ENCODE peak calls at places on chromosomes 4 and X, in nine cellular contexts. One of them, this sample, is unnamed.
A peak's percentile ranks its signal among the peaks of the same experiment; 100 is the strongest.

GRCh38 chr4:16461362-16461761 is 235.1 kb upstream of the TAPT1 start:
- DNase-seq in AG09309: no peak
- DNase-seq in mucosa of descending colon: no peak
- DNase-seq in CD8-positive, alpha-beta T cell: no peak
- DNase-seq in astrocyte: peak; percentile 37
- DNase-seq in A549: no peak
- DNase-seq in cardiac muscle cell: no peak
- DNase-seq in left ventricle myocardium inferior: no peak
- DNase-seq in fibroblast of mammary gland: peak; percentile 10
- DNase-seq in this sample: peak; percentile 67

GRCh38 chr4:22514001-22514400 is 1.9 kb downstream of the ADGRA3 start:
- DNase-seq in CD8-positive, alpha-beta T cell: no peak
- DNase-seq in fibroblast of mammary gland: peak; percentile 83
- DNase-seq in astrocyte: peak; percentile 86
- DNase-seq in cardiac muscle cell: no peak
- DNase-seq in A549: peak; percentile 5
- DNase-seq in left ventricle myocardium inferior: no peak
- DNase-seq in AG09309: no peak
- DNase-seq in mucosa of descending colon: no peak
- DNase-seq in this sample: peak; percentile 19

GRCh38 chrX:68204639-68205038 is 228.7 kb downstream of the OPHN1 start:
- DNase-seq in mucosa of descending colon: no peak
- DNase-seq in A549: no peak
- DNase-seq in astrocyte: no peak
- DNase-seq in fibroblast of mammary gland: no peak
- DNase-seq in AG09309: no peak
- DNase-seq in left ventricle myocardium inferior: no peak
- DNase-seq in cardiac muscle cell: no peak
- DNase-seq in CD8-positive, alpha-beta T cell: no peak
- DNase-seq in this sample: no peak

GRCh38 chr4:18209448-18209847 is 187.9 kb upstream of the LCORL start:
- DNase-seq in mucosa of descending colon: no peak
- DNase-seq in cardiac muscle cell: no peak
- DNase-seq in A549: no peak
- DNase-seq in fibroblast of mammary gland: no peak
- DNase-seq in AG09309: no peak
- DNase-seq in CD8-positive, alpha-beta T cell: no peak
- DNase-seq in astrocyte: no peak
- DNase-seq in left ventricle myocardium inferior: no peak
- DNase-seq in this sample: no peak

GRCh38 chr4:148118179-148118578 is 324.0 kb downstream of the NR3C2 start:
- DNase-seq in AG09309: no peak
- DNase-seq in CD8-positive, alpha-beta T cell: no peak
- DNase-seq in astrocyte: no peak
- DNase-seq in left ventricle myocardium inferior: no peak
- DNase-seq in cardiac muscle cell: no peak
- DNase-seq in fibroblast of mammary gland: no peak
- DNase-seq in A549: no peak
- DNase-seq in mucosa of descending colon: no peak
- DNase-seq in this sample: no peak

GRCh38 chr4:151287409-151287808 is 10.4 kb downstream of the PRSS48 start:
- DNase-seq in fibroblast of mammary gland: no peak
- DNase-seq in CD8-positive, alpha-beta T cell: no peak
- DNase-seq in AG09309: no peak
- DNase-seq in cardiac muscle cell: no peak
- DNase-seq in A549: no peak
- DNase-seq in astrocyte: no peak
- DNase-seq in left ventricle myocardium inferior: no peak
- DNase-seq in mucosa of descending colon: no peak
- DNase-seq in this sample: no peak

GRCh38 chrX:109889289-109890006 is 113.5 kb upstream of the TMEM164 start:
- DNase-seq in AG09309: no peak
- DNase-seq in left ventricle myocardium inferior: no peak
- DNase-seq in cardiac muscle cell: peak; percentile 56
- DNase-seq in fibroblast of mammary gland: peak; percentile 42
- DNase-seq in astrocyte: no peak
- DNase-seq in CD8-positive, alpha-beta T cell: no peak
- DNase-seq in mucosa of descending colon: no peak
- DNase-seq in A549: no peak
- DNase-seq in this sample: peak; percentile 19

GRCh38 chr4:79578613-79579012 is 170.6 kb upstream of the GK2 start:
- DNase-seq in AG09309: no peak
- DNase-seq in fibroblast of mammary gland: no peak
- DNase-seq in A549: no peak
- DNase-seq in left ventricle myocardium inferior: no peak
- DNase-seq in mucosa of descending colon: no peak
- DNase-seq in cardiac muscle cell: no peak
- DNase-seq in CD8-positive, alpha-beta T cell: no peak
- DNase-seq in astrocyte: no peak
- DNase-seq in this sample: no peak

GRCh38 chr4:61320154-61320553 is 120.0 kb downstream of the ADGRL3 start:
- DNase-seq in mucosa of descending colon: no peak
- DNase-seq in astrocyte: peak; percentile 32
- DNase-seq in cardiac muscle cell: no peak
- DNase-seq in AG09309: no peak
- DNase-seq in CD8-positive, alpha-beta T cell: no peak
- DNase-seq in A549: no peak
- DNase-seq in fibroblast of mammary gland: no peak
- DNase-seq in left ventricle myocardium inferior: no peak
- DNase-seq in this sample: peak; percentile 43

GRCh38 chr4:7635435-7635834 is 200.7 kb upstream of the PSAPL1 start:
- DNase-seq in cardiac muscle cell: no peak
- DNase-seq in mucosa of descending colon: no peak
- DNase-seq in left ventricle myocardium inferior: no peak
- DNase-seq in fibroblast of mammary gland: no peak
- DNase-seq in CD8-positive, alpha-beta T cell: no peak
- DNase-seq in A549: no peak
- DNase-seq in astrocyte: no peak
- DNase-seq in AG09309: no peak
- DNase-seq in this sample: no peak

GRCh38 chrX:47573334-47574095 is 8.7 kb upstream of the TIMP1 start:
- DNase-seq in A549: no peak
- DNase-seq in astrocyte: peak; percentile 58
- DNase-seq in AG09309: no peak
- DNase-seq in mucosa of descending colon: peak; percentile 63
- DNase-seq in cardiac muscle cell: peak; percentile 75
- DNase-seq in CD8-positive, alpha-beta T cell: no peak
- DNase-seq in left ventricle myocardium inferior: peak; percentile 52
- DNase-seq in fibroblast of mammary gland: peak; percentile 79
- DNase-seq in this sample: peak; percentile 62

GRCh38 chr4:574346-575161 is 1.5 kb downstream of the TMEM271 start:
- DNase-seq in CD8-positive, alpha-beta T cell: no peak
- DNase-seq in mucosa of descending colon: no peak
- DNase-seq in astrocyte: no peak
- DNase-seq in cardiac muscle cell: no peak
- DNase-seq in fibroblast of mammary gland: no peak
- DNase-seq in AG09309: no peak
- DNase-seq in left ventricle myocardium inferior: no peak
- DNase-seq in A549: no peak
- DNase-seq in this sample: no peak
- H3K4me3 ChIP-seq in CD8-positive, alpha-beta T cell: no peak overlapping the region
- H3K4me3 ChIP-seq in mucosa of descending colon: no peak overlapping the region
- H3K4me3 ChIP-seq in astrocyte: no peak overlapping the region
- H3K4me3 ChIP-seq in cardiac muscle cell: no peak overlapping the region
- H3K4me3 ChIP-seq in fibroblast of mammary gland: no peak overlapping the region
- H3K4me3 ChIP-seq in AG09309: no peak overlapping the region
- H3K4me3 ChIP-seq in left ventricle myocardium inferior: no peak overlapping the region
- H3K4me3 ChIP-seq in A549: no peak overlapping the region
- H3K4me3 ChIP-seq in this sample: no peak overlapping the region

DNA sequence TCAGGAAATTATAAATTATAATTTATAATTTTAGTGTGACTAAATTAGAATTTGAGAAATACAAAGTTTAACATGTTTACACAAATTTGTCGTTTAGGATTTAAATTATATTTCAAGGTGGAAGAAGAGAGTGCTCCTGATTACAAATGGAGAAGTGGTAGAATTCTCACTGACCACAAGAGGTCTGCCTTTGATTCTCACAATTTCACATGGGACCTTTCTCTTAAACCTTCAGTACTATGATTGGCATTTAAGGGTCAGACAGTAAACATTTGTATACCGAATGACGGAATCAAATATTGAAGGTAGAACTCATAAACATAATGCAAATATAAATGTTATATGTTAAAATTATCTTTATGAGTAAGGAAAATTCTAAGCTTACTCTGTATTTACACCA is 171.7 kb downstream of the SLIT2 start:
- DNase-seq in A549: no peak
- DNase-seq in cardiac muscle cell: no peak
- DNase-seq in astrocyte: no peak
- DNase-seq in AG09309: no peak
- DNase-seq in CD8-positive, alpha-beta T cell: no peak
- DNase-seq in mucosa of descending colon: no peak
- DNase-seq in fibroblast of mammary gland: no peak
- DNase-seq in left ventricle myocardium inferior: no peak
- DNase-seq in this sample: no peak
- TF ChIP-seq CTCF in A549: no peak
- TF ChIP-seq CTCF in cardiac muscle cell: no peak
- TF ChIP-seq CTCF in astrocyte: no peak
- TF ChIP-seq CTCF in AG09309: no peak
- TF ChIP-seq CTCF in CD8-positive, alpha-beta T cell: no peak
- TF ChIP-seq CTCF in mucosa of descending colon: no peak
- TF ChIP-seq CTCF in fibroblast of mammary gland: no peak
- TF ChIP-seq CTCF in left ventricle myocardium inferior: no peak
- TF ChIP-seq CTCF in this sample: no peak

GRCh38 chr4:648579-649292 is 23.4 kb downstream of the PDE6B start:
- DNase-seq in mucosa of descending colon: peak; percentile 41
- DNase-seq in A549: no peak
- DNase-seq in astrocyte: no peak
- DNase-seq in CD8-positive, alpha-beta T cell: no peak
- DNase-seq in cardiac muscle cell: peak; percentile 70
- DNase-seq in fibroblast of mammary gland: no peak
- DNase-seq in left ventricle myocardium inferior: no peak
- DNase-seq in AG09309: no peak
- DNase-seq in this sample: no peak
- H3K4me3 ChIP-seq in mucosa of descending colon: no peak overlapping the region
- H3K4me3 ChIP-seq in A549: no peak overlapping the region
- H3K4me3 ChIP-seq in astrocyte: no peak overlapping the region
- H3K4me3 ChIP-seq in CD8-positive, alpha-beta T cell: no peak overlapping the region
- H3K4me3 ChIP-seq in cardiac muscle cell: no peak overlapping the region
- H3K4me3 ChIP-seq in fibroblast of mammary gland: no peak overlapping the region
- H3K4me3 ChIP-seq in left ventricle myocardium inferior: no peak overlapping the region
- H3K4me3 ChIP-seq in AG09309: no peak overlapping the region
- H3K4me3 ChIP-seq in this sample: no peak overlapping the region

GRCh38 chrX:143664302-143664701 is 28.4 kb upstream of the SLITRK4 start:
- DNase-seq in astrocyte: no peak
- DNase-seq in left ventricle myocardium inferior: no peak
- DNase-seq in A549: peak; percentile 7
- DNase-seq in CD8-positive, alpha-beta T cell: no peak
- DNase-seq in AG09309: no peak
- DNase-seq in cardiac muscle cell: peak; percentile 30
- DNase-seq in fibroblast of mammary gland: peak; percentile 24
- DNase-seq in mucosa of descending colon: no peak
- DNase-seq in this sample: peak; percentile 5
- TF ChIP-seq CTCF in astrocyte: peak; percentile 35
- TF ChIP-seq CTCF in left ventricle myocardium inferior: peak; percentile 50
- TF ChIP-seq CTCF in A549: peak; percentile 34
- TF ChIP-seq CTCF in CD8-positive, alpha-beta T cell: no peak
- TF ChIP-seq CTCF in AG09309: peak; percentile 56
- TF ChIP-seq CTCF in cardiac muscle cell: peak; percentile 55
- TF ChIP-seq CTCF in fibroblast of mammary gland: peak; percentile 65
- TF ChIP-seq CTCF in mucosa of descending colon: peak; percentile 12
- TF ChIP-seq CTCF in this sample: peak; percentile 46

DNA sequence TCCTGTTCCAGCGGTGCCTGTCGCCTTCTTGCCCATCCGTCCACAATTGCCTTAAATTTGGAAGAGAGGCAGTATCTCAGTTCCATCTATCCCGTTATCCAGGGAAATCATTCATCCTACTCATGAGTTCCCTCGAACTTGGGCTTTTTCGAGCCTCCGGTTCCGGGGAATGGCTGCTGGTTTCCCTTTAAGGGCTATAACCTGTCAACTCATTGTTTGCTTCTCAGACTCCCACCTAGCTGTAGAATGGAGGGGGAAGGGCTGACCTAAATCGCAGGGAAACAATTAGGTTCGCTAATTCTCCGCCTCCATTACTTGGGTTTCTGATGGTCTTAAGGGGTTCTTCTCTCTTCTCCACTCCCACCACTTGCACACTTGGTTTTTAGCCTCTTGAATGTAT is 1.2 kb downstream of the UCHL1 start:
- DNase-seq in left ventricle myocardium inferior: no peak
- DNase-seq in astrocyte: no peak
- DNase-seq in cardiac muscle cell: no peak
- DNase-seq in A549: no peak
- DNase-seq in fibroblast of mammary gland: no peak
- DNase-seq in mucosa of descending colon: no peak
- DNase-seq in AG09309: no peak
- DNase-seq in CD8-positive, alpha-beta T cell: no peak
- DNase-seq in this sample: no peak
- H3K4me3 ChIP-seq in left ventricle myocardium inferior: peak overlapping the region; percentile 70
- H3K4me3 ChIP-seq in astrocyte: peak overlapping the region; percentile 80
- H3K4me3 ChIP-seq in cardiac muscle cell: peak overlapping the region; percentile 48
- H3K4me3 ChIP-seq in A549: peak overlapping the region; percentile 99
- H3K4me3 ChIP-seq in fibroblast of mammary gland: peak overlapping the region; percentile 43
- H3K4me3 ChIP-seq in mucosa of descending colon: no peak overlapping the region
- H3K4me3 ChIP-seq in AG09309: peak overlapping the region; percentile 53
- H3K4me3 ChIP-seq in CD8-positive, alpha-beta T cell: no peak overlapping the region
- H3K4me3 ChIP-seq in this sample: no peak overlapping the region

GRCh38 chr4:163895369-163896005 is 401.0 kb downstream of the TMA16 start:
- DNase-seq in astrocyte: no peak
- DNase-seq in A549: no peak
- DNase-seq in left ventricle myocardium inferior: no peak
- DNase-seq in cardiac muscle cell: no peak
- DNase-seq in mucosa of descending colon: no peak
- DNase-seq in fibroblast of mammary gland: no peak
- DNase-seq in CD8-positive, alpha-beta T cell: peak; percentile 15
- DNase-seq in AG09309: no peak
- DNase-seq in this sample: no peak
- TF ChIP-seq CTCF in astrocyte: no peak
- TF ChIP-seq CTCF in A549: no peak
- TF ChIP-seq CTCF in left ventricle myocardium inferior: no peak
- TF ChIP-seq CTCF in cardiac muscle cell: no peak
- TF ChIP-seq CTCF in mucosa of descending colon: no peak
- TF ChIP-seq CTCF in fibroblast of mammary gland: no peak
- TF ChIP-seq CTCF in CD8-positive, alpha-beta T cell: no peak
- TF ChIP-seq CTCF in AG09309: no peak
- TF ChIP-seq CTCF in this sample: no peak

GRCh38 chr4:42397635-42398447 is 553 bp downstream of the SHISA3 start:
- DNase-seq in mucosa of descending colon: peak; percentile 42
- DNase-seq in CD8-positive, alpha-beta T cell: no peak
- DNase-seq in A549: no peak
- DNase-seq in astrocyte: peak; percentile 17
- DNase-seq in cardiac muscle cell: peak; percentile 43
- DNase-seq in fibroblast of mammary gland: no peak
- DNase-seq in left ventricle myocardium inferior: peak; percentile 28
- DNase-seq in AG09309: no peak
- DNase-seq in this sample: peak; percentile 29

GRCh38 chr4:42397256-42397634 is at the start of gene SHISA3:
- DNase-seq in A549: no peak
- DNase-seq in cardiac muscle cell: peak; percentile 50
- DNase-seq in left ventricle myocardium inferior: peak; percentile 56
- DNase-seq in AG09309: no peak
- DNase-seq in astrocyte: no peak
- DNase-seq in mucosa of descending colon: no peak
- DNase-seq in fibroblast of mammary gland: peak; percentile 24
- DNase-seq in CD8-positive, alpha-beta T cell: no peak
- DNase-seq in this sample: peak; percentile 27

GRCh38 chr4:42395595-42395994 is 1.7 kb upstream of the SHISA3 start:
- DNase-seq in left ventricle myocardium inferior: no peak
- DNase-seq in fibroblast of mammary gland: no peak
- DNase-seq in mucosa of descending colon: no peak
- DNase-seq in astrocyte: no peak
- DNase-seq in AG09309: no peak
- DNase-seq in cardiac muscle cell: no peak
- DNase-seq in CD8-positive, alpha-beta T cell: no peak
- DNase-seq in A549: no peak
- DNase-seq in this sample: no peak

GRCh38 chr4:42398448-42399355 is 1.4 kb downstream of the SHISA3 start:
- DNase-seq in left ventricle myocardium inferior: peak; percentile 22
- DNase-seq in mucosa of descending colon: no peak
- DNase-seq in AG09309: no peak
- DNase-seq in A549: no peak
- DNase-seq in cardiac muscle cell: peak; percentile 49
- DNase-seq in astrocyte: no peak
- DNase-seq in CD8-positive, alpha-beta T cell: no peak
- DNase-seq in fibroblast of mammary gland: no peak
- DNase-seq in this sample: no peak

GRCh38 chr4:42396361-42397255 is 680 bp upstream of the SHISA3 start:
- DNase-seq in A549: no peak
- DNase-seq in AG09309: no peak
- DNase-seq in fibroblast of mammary gland: no peak
- DNase-seq in cardiac muscle cell: no peak
- DNase-seq in CD8-positive, alpha-beta T cell: no peak
- DNase-seq in left ventricle myocardium inferior: no peak
- DNase-seq in astrocyte: no peak
- DNase-seq in mucosa of descending colon: no peak
- DNase-seq in this sample: no peak
- H3K4me3 ChIP-seq in A549: peak overlapping the region; percentile 34
- H3K4me3 ChIP-seq in AG09309: no peak overlapping the region
- H3K4me3 ChIP-seq in fibroblast of mammary gland: peak overlapping the region; percentile 29
- H3K4me3 ChIP-seq in cardiac muscle cell: peak overlapping the region; percentile 31
- H3K4me3 ChIP-seq in CD8-positive, alpha-beta T cell: peak overlapping the region; percentile 59
- H3K4me3 ChIP-seq in left ventricle myocardium inferior: peak overlapping the region; percentile 80
- H3K4me3 ChIP-seq in astrocyte: peak overlapping the region; percentile 53
- H3K4me3 ChIP-seq in mucosa of descending colon: no peak overlapping the region
- H3K4me3 ChIP-seq in this sample: no peak overlapping the region